ENCODE peak calls at places on chromosome 10, in eight cellular contexts. E, H, X, G, K, W, S and B are unnamed samples.
A peak's percentile ranks its signal among the peaks of the same experiment; 100 is the strongest.

GRCh38 chr10:63415635-63416244 is 50.0 kb downstream of the JMJD1C start:
- ATAC-seq in S (no peak), E (no peak), G (no peak), W (peak; percentile 62), K (peak; percentile 37), X (no peak), H (no peak), B (no peak)

GRCh38 chr10:30437039-30437781 is 3.2 kb downstream of the MAP3K8 start:
- ATAC-seq in E (peak; percentile 57), W (no peak), X (no peak), H (peak; percentile 17), G (peak; percentile 0), S (no peak), K (no peak), B (peak; percentile 65)

GRCh38 chr10:101260764-101261341 is 31.6 kb upstream of the LBX1 start:
- ATAC-seq in G (no peak), K (no peak), S (peak; percentile 31), X (no peak), W (no peak), E (no peak), H (no peak), B (no peak)

GRCh38 chr10:93061594-93062498 is 1.2 kb downstream of the CYP26C1 start:
- ATAC-seq in S (no peak), K (no peak), W (peak; percentile 59), X (peak; percentile 20), G (peak; percentile 63), E (peak; percentile 52), H (peak; percentile 28), B (no peak)

GRCh38 chr10:99540673-99541531 is 8.2 kb downstream of the NKX2-3 start:
- ATAC-seq in K (no peak), E (peak; percentile 38), G (peak; percentile 32), W (no peak), S (peak; percentile 78), H (no peak), X (peak; percentile 88), B (no peak)

GRCh38 chr10:123429631-123430257 is 236.4 kb upstream of the GPR26 start:
- ATAC-seq in E (no peak), G (no peak), K (no peak), X (no peak), H (no peak), W (no peak), S (no peak), B (no peak)

GRCh38 chr10:32958085-32958991 is at the start of gene ITGB1:
- ATAC-seq in W (peak; percentile 98), G (peak; percentile 90), H (peak; percentile 95), K (peak; percentile 87), E (peak; percentile 85), X (peak; percentile 92), S (peak; percentile 93), B (peak; percentile 84)

GRCh38 chr10:14074062-14074884 is 256.5 kb downstream of the FRMD4A start:
- ATAC-seq in S (no peak), G (no peak), H (no peak), E (no peak), X (peak; percentile 84), K (peak; percentile 98), W (peak; percentile 94), B (no peak)

GRCh38 chr10:30155401-30155800 is 96.0 kb upstream of the JCAD start:
- ATAC-seq in G (peak; percentile 21), W (peak; percentile 79), X (no peak), H (no peak), S (no peak), E (no peak), K (no peak), B (no peak)

GRCh38 chr10:15836797-15837196 is 23.5 kb downstream of the MINDY3 start:
- ATAC-seq in E (peak; percentile 53), K (no peak), X (no peak), W (no peak), S (no peak), H (no peak), G (no peak), B (peak; percentile 17)

GRCh38 chr10:90051053-90051452 is 349.7 kb downstream of the KIF20B start:
- ATAC-seq in E (no peak), K (no peak), W (no peak), X (peak; percentile 47), H (no peak), G (peak; percentile 7), S (no peak), B (no peak)